ENCODE peak calls at places on chromosomes 16 and 17, in ten cellular contexts. One of them, this sample, is unnamed.

GRCh38 chr17:29129731-29130130 is 50.5 kb downstream of the MYO18A start:
- DNase-seq in activated T-helper 1 cell treated with anti-CD3 and anti-CD28 coated beads, Interleukin-12 subunit alpha, Interleukin-12 subunit beta, Interleukin-2, Interleukin-4 antibody, amounts not matched to agents 30 ng/mL and 10 ng/mL and 1 ng/mL, durations not matched to agents 14 hours and 24 hours and 36 hours: no peak
- DNase-seq in germinal center: no peak
- DNase-seq in H54: no peak
- DNase-seq in uterus: no peak
- DNase-seq in H7: no peak
- DNase-seq in sigmoid colon: no peak
- DNase-seq in HuH-7: no peak
- DNase-seq in fibroblast of the aortic adventitia: no peak
- DNase-seq in neural crest cell: no peak
- DNase-seq in this sample: no peak

GRCh38 chr16:58843675-58844074 is 109.6 kb upstream of the GOT2 start:
- DNase-seq in germinal center: no peak
- DNase-seq in sigmoid colon: no peak
- DNase-seq in HuH-7: no peak
- DNase-seq in activated T-helper 1 cell treated with anti-CD3 and anti-CD28 coated beads, Interleukin-12 subunit alpha, Interleukin-12 subunit beta, Interleukin-2, Interleukin-4 antibody, amounts not matched to agents 30 ng/mL and 10 ng/mL and 1 ng/mL, durations not matched to agents 14 hours and 24 hours and 36 hours: no peak
- DNase-seq in neural crest cell: no peak
- DNase-seq in H7: peak; percentile 49
- DNase-seq in fibroblast of the aortic adventitia: peak; percentile 9
- DNase-seq in H54: no peak
- DNase-seq in uterus: no peak
- DNase-seq in this sample: peak; percentile 55

GRCh38 chr17:21303441-21304065 is 19.0 kb downstream of the MAP2K3 start:
- DNase-seq in HuH-7: no peak
- DNase-seq in germinal center: no peak
- DNase-seq in sigmoid colon: peak; percentile 64
- DNase-seq in neural crest cell: no peak
- DNase-seq in H7: peak; percentile 64
- DNase-seq in activated T-helper 1 cell treated with anti-CD3 and anti-CD28 coated beads, Interleukin-12 subunit alpha, Interleukin-12 subunit beta, Interleukin-2, Interleukin-4 antibody, amounts not matched to agents 30 ng/mL and 10 ng/mL and 1 ng/mL, durations not matched to agents 14 hours and 24 hours and 36 hours: no peak
- DNase-seq in H54: no peak
- DNase-seq in uterus: no peak
- DNase-seq in fibroblast of the aortic adventitia: no peak
- DNase-seq in this sample: no peak

GRCh38 chr16:68665501-68665900 is 20.4 kb downstream of the CDH3 start:
- DNase-seq in activated T-helper 1 cell treated with anti-CD3 and anti-CD28 coated beads, Interleukin-12 subunit alpha, Interleukin-12 subunit beta, Interleukin-2, Interleukin-4 antibody, amounts not matched to agents 30 ng/mL and 10 ng/mL and 1 ng/mL, durations not matched to agents 14 hours and 24 hours and 36 hours: no peak
- DNase-seq in HuH-7: no peak
- DNase-seq in sigmoid colon: no peak
- DNase-seq in H7: no peak
- DNase-seq in uterus: no peak
- DNase-seq in H54: peak; percentile 47
- DNase-seq in fibroblast of the aortic adventitia: no peak
- DNase-seq in neural crest cell: no peak
- DNase-seq in germinal center: no peak
- DNase-seq in this sample: no peak

GRCh38 chr17:67322039-67322787 is 44.2 kb downstream of the PSMD12 start:
- DNase-seq in uterus: no peak
- DNase-seq in fibroblast of the aortic adventitia: no peak
- DNase-seq in H7: peak; percentile 60
- DNase-seq in activated T-helper 1 cell treated with anti-CD3 and anti-CD28 coated beads, Interleukin-12 subunit alpha, Interleukin-12 subunit beta, Interleukin-2, Interleukin-4 antibody, amounts not matched to agents 30 ng/mL and 10 ng/mL and 1 ng/mL, durations not matched to agents 14 hours and 24 hours and 36 hours: no peak
- DNase-seq in sigmoid colon: no peak
- DNase-seq in neural crest cell: no peak
- DNase-seq in HuH-7: no peak
- DNase-seq in germinal center: no peak
- DNase-seq in H54: no peak
- DNase-seq in this sample: no peak

GRCh38 chr17:50946891-50947843 is 81.0 kb upstream of the TOB1 start:
- DNase-seq in H7: peak; percentile 50
- DNase-seq in fibroblast of the aortic adventitia: no peak
- DNase-seq in HuH-7: no peak
- DNase-seq in H54: no peak
- DNase-seq in germinal center: no peak
- DNase-seq in activated T-helper 1 cell treated with anti-CD3 and anti-CD28 coated beads, Interleukin-12 subunit alpha, Interleukin-12 subunit beta, Interleukin-2, Interleukin-4 antibody, amounts not matched to agents 30 ng/mL and 10 ng/mL and 1 ng/mL, durations not matched to agents 14 hours and 24 hours and 36 hours: no peak
- DNase-seq in neural crest cell: no peak
- DNase-seq in uterus: peak; percentile 15
- DNase-seq in sigmoid colon: peak; percentile 63
- DNase-seq in this sample: peak; percentile 7

GRCh38 chr16:29182501-29182900 is 197.6 kb downstream of the LAT start:
- DNase-seq in H54: no peak
- DNase-seq in neural crest cell: no peak
- DNase-seq in sigmoid colon: no peak
- DNase-seq in H7: no peak
- DNase-seq in fibroblast of the aortic adventitia: no peak
- DNase-seq in uterus: no peak
- DNase-seq in activated T-helper 1 cell treated with anti-CD3 and anti-CD28 coated beads, Interleukin-12 subunit alpha, Interleukin-12 subunit beta, Interleukin-2, Interleukin-4 antibody, amounts not matched to agents 30 ng/mL and 10 ng/mL and 1 ng/mL, durations not matched to agents 14 hours and 24 hours and 36 hours: no peak
- DNase-seq in HuH-7: no peak
- DNase-seq in germinal center: no peak
- DNase-seq in this sample: no peak

GRCh38 chr16:67104845-67105244 is 4.9 kb upstream of the PHAF1 start:
- DNase-seq in fibroblast of the aortic adventitia: no peak
- DNase-seq in activated T-helper 1 cell treated with anti-CD3 and anti-CD28 coated beads, Interleukin-12 subunit alpha, Interleukin-12 subunit beta, Interleukin-2, Interleukin-4 antibody, amounts not matched to agents 30 ng/mL and 10 ng/mL and 1 ng/mL, durations not matched to agents 14 hours and 24 hours and 36 hours: no peak
- DNase-seq in HuH-7: no peak
- DNase-seq in uterus: no peak
- DNase-seq in neural crest cell: no peak
- DNase-seq in H7: no peak
- DNase-seq in sigmoid colon: no peak
- DNase-seq in germinal center: no peak
- DNase-seq in H54: no peak
- DNase-seq in this sample: no peak

GRCh38 chr17:12180644-12181261 is 160.1 kb downstream of the MAP2K4 start:
- DNase-seq in fibroblast of the aortic adventitia: peak; percentile 78
- DNase-seq in H7: peak; percentile 47
- DNase-seq in neural crest cell: peak; percentile 39
- DNase-seq in germinal center: peak; percentile 11
- DNase-seq in sigmoid colon: no peak
- DNase-seq in H54: peak; percentile 12
- DNase-seq in uterus: peak; percentile 42
- DNase-seq in activated T-helper 1 cell treated with anti-CD3 and anti-CD28 coated beads, Interleukin-12 subunit alpha, Interleukin-12 subunit beta, Interleukin-2, Interleukin-4 antibody, amounts not matched to agents 30 ng/mL and 10 ng/mL and 1 ng/mL, durations not matched to agents 14 hours and 24 hours and 36 hours: no peak
- DNase-seq in HuH-7: peak; percentile 34
- DNase-seq in this sample: peak; percentile 50

GRCh38 chr17:17348872-17349723 is 45.9 kb downstream of the NT5M start:
- DNase-seq in neural crest cell: no peak
- DNase-seq in uterus: no peak
- DNase-seq in fibroblast of the aortic adventitia: no peak
- DNase-seq in sigmoid colon: peak; percentile 50
- DNase-seq in HuH-7: peak; percentile 74
- DNase-seq in activated T-helper 1 cell treated with anti-CD3 and anti-CD28 coated beads, Interleukin-12 subunit alpha, Interleukin-12 subunit beta, Interleukin-2, Interleukin-4 antibody, amounts not matched to agents 30 ng/mL and 10 ng/mL and 1 ng/mL, durations not matched to agents 14 hours and 24 hours and 36 hours: no peak
- DNase-seq in H54: no peak
- DNase-seq in H7: peak; percentile 49
- DNase-seq in germinal center: no peak
- DNase-seq in this sample: no peak

GRCh38 chr17:81057079-81057730 is 22.3 kb downstream of the BAIAP2 start:
- DNase-seq in HuH-7: peak; percentile 54
- DNase-seq in activated T-helper 1 cell treated with anti-CD3 and anti-CD28 coated beads, Interleukin-12 subunit alpha, Interleukin-12 subunit beta, Interleukin-2, Interleukin-4 antibody, amounts not matched to agents 30 ng/mL and 10 ng/mL and 1 ng/mL, durations not matched to agents 14 hours and 24 hours and 36 hours: no peak
- DNase-seq in H54: peak; percentile 67
- DNase-seq in germinal center: no peak
- DNase-seq in uterus: peak; percentile 75
- DNase-seq in neural crest cell: no peak
- DNase-seq in H7: peak; percentile 85
- DNase-seq in fibroblast of the aortic adventitia: peak; percentile 59
- DNase-seq in sigmoid colon: peak; percentile 93
- DNase-seq in this sample: no peak

GRCh38 chr17:75125984-75126383 is 5.6 kb downstream of the NT5C start:
- DNase-seq in neural crest cell: no peak
- DNase-seq in germinal center: peak; percentile 34
- DNase-seq in activated T-helper 1 cell treated with anti-CD3 and anti-CD28 coated beads, Interleukin-12 subunit alpha, Interleukin-12 subunit beta, Interleukin-2, Interleukin-4 antibody, amounts not matched to agents 30 ng/mL and 10 ng/mL and 1 ng/mL, durations not matched to agents 14 hours and 24 hours and 36 hours: peak; percentile 19
- DNase-seq in H54: no peak
- DNase-seq in HuH-7: no peak
- DNase-seq in uterus: no peak
- DNase-seq in fibroblast of the aortic adventitia: no peak
- DNase-seq in H7: peak; percentile 64
- DNase-seq in sigmoid colon: no peak
- DNase-seq in this sample: no peak

GRCh38 chr16:83781-84615 is 6.0 kb downstream of the MPG start:
- DNase-seq in uterus: no peak
- DNase-seq in activated T-helper 1 cell treated with anti-CD3 and anti-CD28 coated beads, Interleukin-12 subunit alpha, Interleukin-12 subunit beta, Interleukin-2, Interleukin-4 antibody, amounts not matched to agents 30 ng/mL and 10 ng/mL and 1 ng/mL, durations not matched to agents 14 hours and 24 hours and 36 hours: no peak
- DNase-seq in H7: no peak
- DNase-seq in germinal center: no peak
- DNase-seq in HuH-7: no peak
- DNase-seq in H54: no peak
- DNase-seq in sigmoid colon: peak; percentile 65
- DNase-seq in fibroblast of the aortic adventitia: peak; percentile 70
- DNase-seq in neural crest cell: no peak
- DNase-seq in this sample: no peak

GRCh38 chr17:9512323-9513168 is 63.1 kb downstream of the STX8 start:
- DNase-seq in activated T-helper 1 cell treated with anti-CD3 and anti-CD28 coated beads, Interleukin-12 subunit alpha, Interleukin-12 subunit beta, Interleukin-2, Interleukin-4 antibody, amounts not matched to agents 30 ng/mL and 10 ng/mL and 1 ng/mL, durations not matched to agents 14 hours and 24 hours and 36 hours: no peak
- DNase-seq in HuH-7: no peak
- DNase-seq in sigmoid colon: no peak
- DNase-seq in germinal center: no peak
- DNase-seq in H7: no peak
- DNase-seq in H54: no peak
- DNase-seq in fibroblast of the aortic adventitia: peak; percentile 47
- DNase-seq in uterus: no peak
- DNase-seq in neural crest cell: no peak
- DNase-seq in this sample: no peak

GRCh38 chr17:59149841-59150511 is 5.0 kb downstream of the SKA2 start:
- DNase-seq in fibroblast of the aortic adventitia: no peak
- DNase-seq in uterus: no peak
- DNase-seq in activated T-helper 1 cell treated with anti-CD3 and anti-CD28 coated beads, Interleukin-12 subunit alpha, Interleukin-12 subunit beta, Interleukin-2, Interleukin-4 antibody, amounts not matched to agents 30 ng/mL and 10 ng/mL and 1 ng/mL, durations not matched to agents 14 hours and 24 hours and 36 hours: no peak
- DNase-seq in HuH-7: no peak
- DNase-seq in H54: peak; percentile 12
- DNase-seq in neural crest cell: no peak
- DNase-seq in H7: no peak
- DNase-seq in sigmoid colon: no peak
- DNase-seq in germinal center: no peak
- DNase-seq in this sample: no peak

GRCh38 chr17:47918003-47918402 is 22.0 kb downstream of the SP2 start:
- DNase-seq in fibroblast of the aortic adventitia: no peak
- DNase-seq in uterus: no peak
- DNase-seq in H54: no peak
- DNase-seq in neural crest cell: no peak
- DNase-seq in sigmoid colon: no peak
- DNase-seq in H7: no peak
- DNase-seq in activated T-helper 1 cell treated with anti-CD3 and anti-CD28 coated beads, Interleukin-12 subunit alpha, Interleukin-12 subunit beta, Interleukin-2, Interleukin-4 antibody, amounts not matched to agents 30 ng/mL and 10 ng/mL and 1 ng/mL, durations not matched to agents 14 hours and 24 hours and 36 hours: no peak
- DNase-seq in germinal center: no peak
- DNase-seq in HuH-7: no peak
- DNase-seq in this sample: no peak

GRCh38 chr16:1333149-1333812 is at the start of gene BAIAP3:
- DNase-seq in neural crest cell: peak; percentile 44
- DNase-seq in H7: peak; percentile 97
- DNase-seq in germinal center: peak; percentile 70
- DNase-seq in uterus: no peak
- DNase-seq in H54: no peak
- DNase-seq in activated T-helper 1 cell treated with anti-CD3 and anti-CD28 coated beads, Interleukin-12 subunit alpha, Interleukin-12 subunit beta, Interleukin-2, Interleukin-4 antibody, amounts not matched to agents 30 ng/mL and 10 ng/mL and 1 ng/mL, durations not matched to agents 14 hours and 24 hours and 36 hours: peak; percentile 36
- DNase-seq in HuH-7: no peak
- DNase-seq in fibroblast of the aortic adventitia: no peak
- DNase-seq in sigmoid colon: no peak
- DNase-seq in this sample: peak; percentile 89

GRCh38 chr16:18048858-18049257 is 287.7 kb downstream of the NPIPA8 start:
- DNase-seq in activated T-helper 1 cell treated with anti-CD3 and anti-CD28 coated beads, Interleukin-12 subunit alpha, Interleukin-12 subunit beta, Interleukin-2, Interleukin-4 antibody, amounts not matched to agents 30 ng/mL and 10 ng/mL and 1 ng/mL, durations not matched to agents 14 hours and 24 hours and 36 hours: no peak
- DNase-seq in HuH-7: no peak
- DNase-seq in sigmoid colon: no peak
- DNase-seq in fibroblast of the aortic adventitia: no peak
- DNase-seq in H7: no peak
- DNase-seq in uterus: no peak
- DNase-seq in germinal center: no peak
- DNase-seq in neural crest cell: no peak
- DNase-seq in H54: no peak
- DNase-seq in this sample: no peak

GRCh38 chr17:75031972-75032895 is 14.5 kb downstream of the ATP5PD start:
- DNase-seq in sigmoid colon: peak; percentile 93
- DNase-seq in HuH-7: peak; percentile 61
- DNase-seq in neural crest cell: no peak
- DNase-seq in activated T-helper 1 cell treated with anti-CD3 and anti-CD28 coated beads, Interleukin-12 subunit alpha, Interleukin-12 subunit beta, Interleukin-2, Interleukin-4 antibody, amounts not matched to agents 30 ng/mL and 10 ng/mL and 1 ng/mL, durations not matched to agents 14 hours and 24 hours and 36 hours: peak; percentile 39
- DNase-seq in germinal center: peak; percentile 63
- DNase-seq in H7: peak; percentile 68
- DNase-seq in uterus: peak; percentile 88
- DNase-seq in fibroblast of the aortic adventitia: peak; percentile 83
- DNase-seq in H54: peak; percentile 93
- DNase-seq in this sample: peak; percentile 69